ENCODE peak calls at places on chromosomes 6 and 20, in ten cellular contexts. F is SK-N-SH; K is IMR-90; N is Karpas-422; D is tibial nerve; U is heart right ventricle; E is CD4-positive, alpha-beta T cell; H is psoas muscle; S is SJSA1; L is heart left ventricle. V is an unnamed sample.

GRCh38 chr6:25233226-25233625 is 45.9 kb upstream of the CARMIL1 start:
- DNase-seq in F (no peak), K (peak; percentile 38), N (no peak), D (no peak), U (no peak), E (no peak), H (no peak), S (no peak), L (no peak), V (no peak)

GRCh38 chr6:143745160-143746133 is 67.7 kb downstream of the PHACTR2 start:
- DNase-seq in F (peak; percentile 19), K (peak; percentile 76), N (no peak), D (peak; percentile 26), U (peak; percentile 52), E (no peak), H (no peak), S (peak; percentile 93), L (no peak), V (no peak)

GRCh38 chr6:157145656-157146285 is 177.5 kb downstream of the TMEM242 start:
- DNase-seq in F (no peak), K (peak; percentile 50), N (no peak), D (no peak), U (no peak), E (no peak), H (no peak), S (no peak), L (no peak), V (no peak)

GRCh38 chr6:122641818-122642217 is 31.6 kb downstream of the PKIB start:
- DNase-seq in F (no peak), K (no peak), N (no peak), D (no peak), U (no peak), E (no peak), H (no peak), S (no peak), L (no peak), V (no peak)

GRCh38 chr20:37379967-37380828 is 34.3 kb downstream of the SRC start:
- DNase-seq in F (peak; percentile 3), K (peak; percentile 67), N (peak; percentile 84), D (no peak), U (no peak), E (no peak), H (no peak), S (no peak), L (no peak), V (no peak)

GRCh38 chr6:82371799-82372508 is 8.3 kb downstream of the TPBG start:
- DNase-seq in F (no peak), K (peak; percentile 72), N (no peak), D (no peak), U (no peak), E (no peak), H (no peak), S (no peak), L (no peak), V (no peak)

GRCh38 chr6:117548797-117549301 is 53.5 kb downstream of the GOPC start:
- DNase-seq in F (no peak), K (peak; percentile 73), N (no peak), D (no peak), U (no peak), E (no peak), H (no peak), S (peak; percentile 76), L (no peak), V (no peak)

GRCh38 chr6:41504526-41505021 is 41.6 kb upstream of the FOXP4 start:
- DNase-seq in F (peak; percentile 62), K (peak; percentile 23), N (no peak), D (peak; percentile 16), U (no peak), E (no peak), H (no peak), S (no peak), L (no peak), V (no peak)

GRCh38 chr6:168093071-168093505 is 14.1 kb upstream of the FRMD1 start:
- DNase-seq in F (peak; percentile 63), K (no peak), N (no peak), D (no peak), U (no peak), E (no peak), H (peak; percentile 10), S (no peak), L (peak; percentile 17), V (no peak)

GRCh38 chr6:132199343-132199742 is 201.9 kb downstream of the MOXD1 start:
- DNase-seq in F (no peak), K (peak; percentile 90), N (no peak), D (no peak), U (no peak), E (no peak), H (no peak), S (no peak), L (no peak), V (no peak)
- H3K27ac ChIP-seq in F (peak overlapping the region; percentile 93), K (no peak overlapping the region), N (no peak overlapping the region), D (no peak overlapping the region), U (peak overlapping the region; percentile 26), E (no peak overlapping the region), H (peak overlapping the region; percentile 13), S (peak overlapping the region; percentile 56), L (peak overlapping the region; percentile 57), V (no peak overlapping the region)

DNA sequence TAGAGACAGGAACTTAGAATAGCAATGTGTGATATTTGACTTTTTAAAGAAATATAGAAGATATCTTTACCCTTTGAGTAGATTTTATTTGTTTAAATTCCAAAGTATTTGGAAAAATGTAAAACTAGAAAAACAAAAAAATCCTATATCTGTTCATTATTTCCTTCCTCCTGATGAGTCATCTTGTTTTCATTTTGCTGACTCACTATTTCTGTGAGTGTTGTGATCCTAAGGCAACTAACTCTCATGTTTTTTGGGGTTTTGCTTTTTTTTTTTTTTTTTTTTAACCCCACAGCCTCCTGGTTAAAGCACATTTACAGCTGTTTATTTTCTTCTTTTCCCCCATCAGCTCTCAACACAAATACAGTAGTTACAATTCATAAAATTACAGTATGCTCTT is 37.8 kb upstream of the THEMIS start:
- DNase-seq in F (no peak), K (peak; percentile 64), N (no peak), D (no peak), U (no peak), E (no peak), H (no peak), S (no peak), L (no peak), V (no peak)
- H3K27ac ChIP-seq in F (peak overlapping the region; percentile 72), K (no peak overlapping the region), N (no peak overlapping the region), D (no peak overlapping the region), U (no peak overlapping the region), E (no peak overlapping the region), H (no peak overlapping the region), S (peak overlapping the region; percentile 69), L (no peak overlapping the region), V (no peak overlapping the region)

DNA sequence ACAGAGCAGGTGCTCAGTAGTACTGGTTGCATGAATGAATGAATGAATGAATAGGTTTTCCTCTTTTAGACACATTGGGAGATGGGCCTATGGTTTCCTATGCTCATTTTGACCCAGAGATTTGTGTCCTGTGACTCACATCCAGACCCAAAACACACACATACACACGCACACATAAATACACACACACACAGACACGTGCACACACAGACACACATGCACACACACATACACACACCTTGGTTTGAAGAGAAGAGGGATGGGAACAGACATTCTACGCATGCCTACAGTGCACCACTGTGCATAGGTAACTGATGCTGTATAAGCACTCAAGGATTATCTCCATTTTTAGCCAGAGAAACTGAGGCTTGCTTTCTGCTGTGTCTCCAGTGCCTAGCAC is 4.1 kb downstream of the JPH2 start:
- DNase-seq in F (no peak), K (no peak), N (no peak), D (no peak), U (no peak), E (no peak), H (no peak), S (no peak), L (no peak), V (no peak)
- H3K27ac ChIP-seq in F (no peak overlapping the region), K (no peak overlapping the region), N (no peak overlapping the region), D (no peak overlapping the region), U (peak overlapping the region; percentile 88), E (no peak overlapping the region), H (peak overlapping the region; percentile 97), S (no peak overlapping the region), L (peak overlapping the region; percentile 95), V (no peak overlapping the region)

GRCh38 chr20:23161244-23161875 is 75.2 kb upstream of the CD93 start:
- DNase-seq in F (no peak), K (peak; percentile 52), N (peak; percentile 32), D (no peak), U (no peak), E (no peak), H (no peak), S (no peak), L (no peak), V (no peak)

GRCh38 chr20:23160536-23161243 is 74.6 kb upstream of the CD93 start:
- DNase-seq in F (no peak), K (no peak), N (peak; percentile 29), D (peak; percentile 9), U (no peak), E (no peak), H (no peak), S (no peak), L (no peak), V (no peak)

GRCh38 chr20:23163562-23163961 is 77.4 kb upstream of the CD93 start:
- DNase-seq in F (no peak), K (no peak), N (peak; percentile 29), D (peak; percentile 3), U (no peak), E (no peak), H (no peak), S (no peak), L (no peak), V (no peak)

GRCh38 chr20:23162887-23163286 is 76.8 kb upstream of the CD93 start:
- DNase-seq in F (no peak), K (no peak), N (peak; percentile 31), D (no peak), U (no peak), E (no peak), H (no peak), S (no peak), L (no peak), V (no peak)

DNA sequence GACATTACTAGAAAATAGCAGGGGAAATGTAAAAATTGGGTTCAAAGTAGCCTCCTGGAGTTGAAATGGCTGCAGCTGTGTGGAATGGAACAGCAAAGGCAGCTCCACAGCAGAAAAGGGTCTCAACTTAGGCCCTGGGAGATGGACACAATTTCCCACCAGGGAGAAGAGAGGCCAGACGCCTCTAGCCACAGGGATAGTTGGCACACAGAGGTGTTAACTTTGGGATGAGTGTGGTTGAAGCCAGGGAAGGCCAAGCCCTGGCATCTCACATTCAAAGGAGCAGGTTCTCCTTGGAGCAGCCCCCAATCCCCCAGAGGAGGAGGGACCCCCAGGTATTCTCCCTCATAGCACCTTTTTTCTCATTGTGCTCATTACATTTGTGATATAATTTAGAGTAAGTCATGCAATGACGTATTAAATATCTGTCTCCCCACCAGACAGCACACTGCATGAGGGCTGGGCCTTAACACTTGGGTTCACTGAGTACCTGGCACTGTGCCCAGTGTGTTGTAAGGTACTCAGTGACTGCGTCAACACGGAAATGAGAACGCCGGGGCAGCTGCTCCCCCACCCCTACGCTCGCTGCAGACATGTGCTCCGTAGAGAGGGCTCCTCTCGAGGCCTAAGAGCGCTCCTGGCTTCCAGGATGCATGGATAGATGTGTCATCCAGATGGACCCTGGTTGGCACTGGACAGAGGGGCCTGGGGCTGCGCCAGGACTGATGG is 76.0 kb upstream of the CD93 start:
- DNase-seq in F (no peak), K (no peak), N (peak; percentile 84), D (peak; percentile 90), U (peak; percentile 80), E (no peak), H (peak; percentile 89), S (no peak), L (peak; percentile 87), V (no peak)
- H3K27ac ChIP-seq in F (no peak overlapping the region), K (no peak overlapping the region), N (peak overlapping the region; percentile 14), D (no peak overlapping the region), U (peak overlapping the region; percentile 81), E (no peak overlapping the region), H (peak overlapping the region; percentile 48), S (no peak overlapping the region), L (peak overlapping the region; percentile 80), V (no peak overlapping the region)